ENCODE peak calls at places on chromosomes 12 and 14, in seven cellular contexts. J is cardiac fibroblast, C is fibroblast of mammary gland, S is A549, Y is foreskin fibroblast, R is esophagus squamous epithelium, O is heart right ventricle. U is an unnamed sample.

GRCh38 chr12:76018111-76018510 is 13.5 kb downstream of the PHLDA1 start:
- DNase-seq in J (peak), R (no peak), S (no peak), Y (no peak), O (peak), C (peak), U (peak)

GRCh38 chr12:67391034-67391433 is 121.9 kb downstream of the CAND1 start:
- DNase-seq in O (no peak), R (no peak), C (peak), Y (no peak), J (no peak), S (no peak), U (no peak)

GRCh38 chr14:83709116-83709515 is 1820.8 kb upstream of the FLRT2 start:
- DNase-seq in J (no peak), S (no peak), R (no peak), O (no peak), C (no peak), Y (no peak), U (no peak)

GRCh38 chr12:88578274-88578673 is 2.0 kb downstream of the KITLG start:
- DNase-seq in R (no peak), S (no peak), C (peak), O (no peak), Y (peak), J (no peak), U (no peak)

GRCh38 chr14:101581806-101582205 is 20.5 kb downstream of the DIO3 start:
- DNase-seq in Y (no peak), O (no peak), C (no peak), S (no peak), R (no peak), J (no peak), U (no peak)

GRCh38 chr12:122028165-122028591 is 6.5 kb downstream of the BCL7A start:
- DNase-seq in J (no peak), Y (no peak), R (no peak), O (no peak), S (no peak), C (peak), U (no peak)

GRCh38 chr12:104250366-104251125 is 35.0 kb downstream of the TXNRD1 start:
- DNase-seq in R (no peak), S (no peak), Y (no peak), J (no peak), O (no peak), C (no peak), U (no peak)

GRCh38 chr12:105252901-105253300 is 16.9 kb upstream of the APPL2 start:
- DNase-seq in C (peak), R (no peak), S (no peak), J (no peak), O (no peak), Y (no peak), U (no peak)

GRCh38 chr14:26872930-26873470 is 275.2 kb upstream of the NOVA1 start:
- DNase-seq in J (no peak), R (no peak), S (no peak), C (no peak), Y (no peak), O (no peak), U (no peak)

GRCh38 chr12:20367731-20368652 is at the start of gene PDE3A:
- DNase-seq in O (peak), J (peak), C (peak), Y (peak), R (no peak), S (peak), U (peak)

GRCh38 chr12:78887008-78887407 is 22.4 kb downstream of the SYT1 start:
- DNase-seq in S (peak), Y (peak), J (peak), O (no peak), R (no peak), C (peak), U (peak)

GRCh38 chr12:130249376-130249775 is 87.1 kb downstream of the FZD10 start:
- DNase-seq in Y (no peak), C (no peak), R (no peak), O (no peak), J (no peak), S (no peak), U (no peak)

GRCh38 chr12:56635539-56636117 is 5.5 kb upstream of the BAZ2A start:
- DNase-seq in O (no peak), R (no peak), J (no peak), C (no peak), Y (no peak), S (no peak), U (no peak)

GRCh38 chr12:68240975-68241374 is 12.4 kb downstream of the IL22 start:
- DNase-seq in S (no peak), C (peak), R (no peak), O (no peak), Y (no peak), J (peak), U (no peak)

GRCh38 chr12:106086696-106087095 is 52.1 kb downstream of the NUAK1 start:
- DNase-seq in R (no peak), C (no peak), S (no peak), J (no peak), Y (no peak), O (no peak), U (no peak)

GRCh38 chr12:113822986-113823385 is 143.1 kb downstream of the RBM19 start:
- DNase-seq in C (no peak), O (no peak), R (no peak), Y (no peak), S (no peak), J (no peak), U (no peak)

GRCh38 chr14:50001146-50001998 is 108.5 kb downstream of the ARF6 start:
- DNase-seq in S (peak), R (no peak), Y (peak), O (no peak), C (peak), J (peak), U (peak)

GRCh38 chr12:80116735-80117134 is 17.4 kb downstream of the OTOGL start:
- DNase-seq in C (no peak), S (no peak), Y (no peak), R (no peak), O (no peak), J (no peak), U (no peak)

GRCh38 chr14:97298775-97299174 is 501.6 kb downstream of the VRK1 start:
- DNase-seq in Y (no peak), R (no peak), S (no peak), J (no peak), O (no peak), C (no peak), U (no peak)

GRCh38 chr12:98533723-98534251 is 18.4 kb downstream of the TMPO start:
- DNase-seq in R (no peak), S (no peak), C (no peak), J (peak), O (no peak), Y (no peak), U (peak)

GRCh38 chr12:2390133-2390532 is 337.3 kb downstream of the CACNA1C start:
- DNase-seq in S (no peak), J (no peak), Y (no peak), C (no peak), R (no peak), O (no peak), U (no peak)

GRCh38 chr12:42968426-42968825 is 378.9 kb upstream of the PRICKLE1 start:
- DNase-seq in Y (no peak), C (no peak), R (no peak), J (no peak), O (no peak), S (no peak), U (no peak)

GRCh38 chr12:100794441-100795192 is at the start of gene ANO4:
- DNase-seq in Y (peak), O (no peak), S (no peak), R (no peak), J (peak), C (no peak), U (no peak)
- H3K4me3 ChIP-seq in Y (peak), O (no peak), S (no peak), R (peak), J (no peak), C (no peak), U (no peak)

DNA sequence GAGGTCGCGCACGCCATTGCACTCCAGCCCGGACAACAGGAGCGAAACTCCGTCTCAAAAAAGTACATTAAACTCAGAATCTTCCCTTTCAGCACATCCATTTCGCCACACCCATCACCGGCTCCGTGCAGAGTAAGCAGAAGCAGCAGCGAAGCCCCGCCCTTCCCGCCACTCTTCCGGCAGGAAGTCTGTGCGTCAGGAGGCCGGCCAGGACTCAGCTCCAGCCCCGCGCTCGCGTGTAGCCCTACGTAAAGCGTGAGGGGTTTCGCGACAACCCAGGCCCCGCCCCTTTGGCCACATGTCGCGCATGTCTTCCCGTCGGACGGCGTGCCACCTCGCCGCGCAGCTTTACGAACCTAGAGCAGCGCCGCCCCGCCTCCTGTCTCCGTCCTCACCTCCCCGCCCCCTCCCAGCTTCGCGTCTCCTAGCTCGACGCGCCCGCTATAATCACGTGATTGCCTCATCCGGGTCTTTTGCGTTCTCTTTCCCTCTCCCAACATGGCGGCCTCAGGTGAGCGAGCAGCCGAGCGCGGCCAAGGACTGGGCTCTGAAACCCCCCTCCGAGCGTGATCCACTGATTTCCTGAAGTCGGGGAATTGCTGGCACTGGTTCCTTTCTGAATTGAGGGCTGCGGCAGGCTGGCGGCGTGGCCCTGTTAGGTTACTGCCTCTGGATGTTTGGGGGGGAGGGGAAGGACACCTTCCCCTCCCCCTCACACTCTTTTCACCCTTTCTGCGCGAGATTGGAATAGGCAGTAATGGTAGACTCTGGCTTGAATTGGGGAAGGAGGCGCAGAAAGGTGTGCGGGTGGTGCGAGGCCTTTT is at the start of gene EIF4B:
- DNase-seq in S (peak), R (peak), O (peak), J (peak), Y (peak), C (peak), U (peak)
- TF ChIP-seq CTCF in S (no peak), R (peak), O (no peak), J (no peak), Y (no peak), C (no peak), U (no peak)

DNA sequence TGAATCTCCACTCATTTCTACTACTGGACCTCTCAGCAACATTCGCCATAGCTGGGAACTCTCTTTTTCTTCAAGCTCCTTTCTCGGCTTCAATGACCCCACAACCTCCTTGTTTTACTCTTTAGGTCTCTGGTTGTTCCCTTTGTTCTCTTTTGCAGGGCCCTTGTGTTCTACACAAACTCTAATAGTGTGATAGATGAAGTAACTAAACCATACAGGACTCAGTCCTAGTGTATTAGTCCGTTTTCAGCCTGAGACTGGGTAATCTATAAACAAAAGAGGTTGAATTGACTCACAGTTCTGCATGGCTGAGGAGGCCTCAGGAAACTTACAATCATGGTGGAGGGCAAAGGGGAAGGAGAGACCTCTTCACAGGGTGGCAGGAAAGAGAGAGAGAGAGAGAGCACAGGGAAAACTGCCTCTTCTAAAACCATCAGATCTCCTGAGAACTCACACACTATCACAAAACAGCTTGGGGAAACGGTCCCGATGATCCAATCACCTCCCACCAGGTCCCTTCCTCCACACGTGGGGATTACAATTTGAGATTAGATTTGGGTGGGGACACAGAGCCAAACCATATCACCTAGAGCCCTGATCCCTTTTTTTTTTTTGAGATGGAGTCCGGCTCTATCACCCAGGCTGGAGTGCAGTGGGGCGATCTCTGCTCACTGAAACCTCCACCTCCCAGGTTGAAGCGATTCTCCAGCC is 32.0 kb upstream of the WNK1 start:
- DNase-seq in S (no peak), Y (no peak), R (no peak), C (no peak), O (no peak), J (no peak), U (no peak)
- H3K4me3 ChIP-seq in S (no peak), Y (no peak), R (no peak), C (no peak), O (no peak), J (no peak), U (no peak)

DNA sequence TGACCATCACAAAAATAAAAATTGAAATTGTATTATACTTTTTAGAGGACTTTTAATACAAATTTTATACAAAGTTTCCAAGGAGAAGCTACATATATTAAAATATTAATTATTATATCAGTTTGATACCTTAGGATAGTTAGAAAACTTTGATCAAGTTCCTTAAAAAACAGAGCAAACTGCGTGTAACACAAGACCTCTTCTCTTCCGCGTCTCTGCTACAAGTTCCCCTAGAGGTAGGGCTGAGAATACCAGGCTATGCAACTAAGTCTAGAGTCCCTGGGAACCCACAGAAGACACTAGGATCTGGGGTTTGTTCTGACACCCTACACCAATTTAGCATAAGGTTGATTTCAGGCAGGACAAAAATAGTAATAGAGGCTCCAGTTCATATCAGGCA is 319.0 kb downstream of the FOXG1 start:
- DNase-seq in S (peak), J (peak), O (no peak), C (peak), R (no peak), Y (no peak), U (peak)
- TF ChIP-seq CTCF in S (no peak), J (peak), O (no peak), C (peak), R (no peak), Y (peak), U (peak)